ENCODE peak calls at places on chromosomes 4 and X, in nine cellular contexts. One of them, this sample, is unnamed.

GRCh38 chr4:6250235-6250983 is 19.2 kb upstream of the WFS1 start:
- DNase-seq in left cardiac atrium: no peak
- DNase-seq in dermis microvascular lymphatic vessel endothelial cell: peak; percentile 66
- DNase-seq in astrocyte of the cerebellum: peak; percentile 46
- DNase-seq in stimulated activated naive CD8-positive, alpha-beta T cell treated with anti-CD3 and anti-CD28 coated beads, Interleukin-15, amount 100 ng/mL, for 72 hours: peak; percentile 45
- DNase-seq in NCI-H524: peak; percentile 56
- DNase-seq in fibroblast of pulmonary artery: peak; percentile 80
- DNase-seq in T-helper 22 cell: no peak
- DNase-seq in BJ: peak; percentile 7
- DNase-seq in this sample: no peak

GRCh38 chr4:115851918-115852766 is 738.7 kb upstream of the NDST4 start:
- DNase-seq in left cardiac atrium: no peak
- DNase-seq in dermis microvascular lymphatic vessel endothelial cell: no peak
- DNase-seq in astrocyte of the cerebellum: peak; percentile 22
- DNase-seq in stimulated activated naive CD8-positive, alpha-beta T cell treated with anti-CD3 and anti-CD28 coated beads, Interleukin-15, amount 100 ng/mL, for 72 hours: peak; percentile 3
- DNase-seq in NCI-H524: no peak
- DNase-seq in fibroblast of pulmonary artery: peak; percentile 2
- DNase-seq in T-helper 22 cell: no peak
- DNase-seq in BJ: no peak
- DNase-seq in this sample: no peak

GRCh38 chrX:53421772-53422090 is 723 bp downstream of the SMC1A start:
- DNase-seq in left cardiac atrium: no peak
- DNase-seq in dermis microvascular lymphatic vessel endothelial cell: no peak
- DNase-seq in astrocyte of the cerebellum: no peak
- DNase-seq in stimulated activated naive CD8-positive, alpha-beta T cell treated with anti-CD3 and anti-CD28 coated beads, Interleukin-15, amount 100 ng/mL, for 72 hours: no peak
- DNase-seq in NCI-H524: no peak
- DNase-seq in fibroblast of pulmonary artery: no peak
- DNase-seq in T-helper 22 cell: no peak
- DNase-seq in BJ: no peak
- DNase-seq in this sample: no peak

GRCh38 chrX:49308604-49309269 is 5.3 kb downstream of the GAGE10 start:
- DNase-seq in left cardiac atrium: peak; percentile 33
- DNase-seq in dermis microvascular lymphatic vessel endothelial cell: no peak
- DNase-seq in astrocyte of the cerebellum: no peak
- DNase-seq in stimulated activated naive CD8-positive, alpha-beta T cell treated with anti-CD3 and anti-CD28 coated beads, Interleukin-15, amount 100 ng/mL, for 72 hours: no peak
- DNase-seq in NCI-H524: no peak
- DNase-seq in fibroblast of pulmonary artery: peak; percentile 44
- DNase-seq in T-helper 22 cell: no peak
- DNase-seq in BJ: no peak
- DNase-seq in this sample: peak; percentile 5

GRCh38 chr4:3670521-3671519 is 95.4 kb upstream of the ADRA2C start:
- DNase-seq in left cardiac atrium: peak; percentile 10
- DNase-seq in dermis microvascular lymphatic vessel endothelial cell: no peak
- DNase-seq in astrocyte of the cerebellum: no peak
- DNase-seq in stimulated activated naive CD8-positive, alpha-beta T cell treated with anti-CD3 and anti-CD28 coated beads, Interleukin-15, amount 100 ng/mL, for 72 hours: no peak
- DNase-seq in NCI-H524: no peak
- DNase-seq in fibroblast of pulmonary artery: no peak
- DNase-seq in T-helper 22 cell: no peak
- DNase-seq in BJ: no peak
- DNase-seq in this sample: no peak

GRCh38 chr4:53313510-53313909 is 52.4 kb downstream of the SCFD2 start:
- DNase-seq in left cardiac atrium: no peak
- DNase-seq in dermis microvascular lymphatic vessel endothelial cell: peak; percentile 34
- DNase-seq in astrocyte of the cerebellum: no peak
- DNase-seq in stimulated activated naive CD8-positive, alpha-beta T cell treated with anti-CD3 and anti-CD28 coated beads, Interleukin-15, amount 100 ng/mL, for 72 hours: no peak
- DNase-seq in NCI-H524: no peak
- DNase-seq in fibroblast of pulmonary artery: peak; percentile 65
- DNase-seq in T-helper 22 cell: no peak
- DNase-seq in BJ: no peak
- DNase-seq in this sample: no peak

GRCh38 chr4:168893807-168894206 is 116.2 kb downstream of the CBR4 start:
- DNase-seq in left cardiac atrium: no peak
- DNase-seq in dermis microvascular lymphatic vessel endothelial cell: no peak
- DNase-seq in astrocyte of the cerebellum: no peak
- DNase-seq in stimulated activated naive CD8-positive, alpha-beta T cell treated with anti-CD3 and anti-CD28 coated beads, Interleukin-15, amount 100 ng/mL, for 72 hours: no peak
- DNase-seq in NCI-H524: no peak
- DNase-seq in fibroblast of pulmonary artery: no peak
- DNase-seq in T-helper 22 cell: no peak
- DNase-seq in BJ: no peak
- DNase-seq in this sample: no peak

GRCh38 chr4:6884341-6884870 is 25.2 kb upstream of the TBC1D14 start:
- DNase-seq in left cardiac atrium: no peak
- DNase-seq in dermis microvascular lymphatic vessel endothelial cell: peak; percentile 17
- DNase-seq in astrocyte of the cerebellum: no peak
- DNase-seq in stimulated activated naive CD8-positive, alpha-beta T cell treated with anti-CD3 and anti-CD28 coated beads, Interleukin-15, amount 100 ng/mL, for 72 hours: no peak
- DNase-seq in NCI-H524: no peak
- DNase-seq in fibroblast of pulmonary artery: no peak
- DNase-seq in T-helper 22 cell: no peak
- DNase-seq in BJ: no peak
- DNase-seq in this sample: no peak

GRCh38 chr4:6749340-6750171 is 33.0 kb upstream of the KIAA0232 start:
- DNase-seq in left cardiac atrium: peak; percentile 83
- DNase-seq in dermis microvascular lymphatic vessel endothelial cell: peak; percentile 62
- DNase-seq in astrocyte of the cerebellum: no peak
- DNase-seq in stimulated activated naive CD8-positive, alpha-beta T cell treated with anti-CD3 and anti-CD28 coated beads, Interleukin-15, amount 100 ng/mL, for 72 hours: no peak
- DNase-seq in NCI-H524: no peak
- DNase-seq in fibroblast of pulmonary artery: peak; percentile 34
- DNase-seq in T-helper 22 cell: no peak
- DNase-seq in BJ: no peak
- DNase-seq in this sample: no peak

GRCh38 chrX:147079457-147079856 is 264.9 kb upstream of the CXorf51A start:
- DNase-seq in left cardiac atrium: no peak
- DNase-seq in dermis microvascular lymphatic vessel endothelial cell: no peak
- DNase-seq in astrocyte of the cerebellum: no peak
- DNase-seq in stimulated activated naive CD8-positive, alpha-beta T cell treated with anti-CD3 and anti-CD28 coated beads, Interleukin-15, amount 100 ng/mL, for 72 hours: no peak
- DNase-seq in NCI-H524: no peak
- DNase-seq in fibroblast of pulmonary artery: no peak
- DNase-seq in T-helper 22 cell: no peak
- DNase-seq in BJ: no peak
- DNase-seq in this sample: no peak

GRCh38 chr4:153997506-153997905 is 208.6 kb upstream of the SFRP2 start:
- DNase-seq in left cardiac atrium: no peak
- DNase-seq in dermis microvascular lymphatic vessel endothelial cell: no peak
- DNase-seq in astrocyte of the cerebellum: no peak
- DNase-seq in stimulated activated naive CD8-positive, alpha-beta T cell treated with anti-CD3 and anti-CD28 coated beads, Interleukin-15, amount 100 ng/mL, for 72 hours: no peak
- DNase-seq in NCI-H524: no peak
- DNase-seq in fibroblast of pulmonary artery: no peak
- DNase-seq in T-helper 22 cell: no peak
- DNase-seq in BJ: no peak
- DNase-seq in this sample: no peak

GRCh38 chr4:129972257-129972656 is 876.3 kb downstream of the C4orf33 start:
- DNase-seq in left cardiac atrium: no peak
- DNase-seq in dermis microvascular lymphatic vessel endothelial cell: no peak
- DNase-seq in astrocyte of the cerebellum: no peak
- DNase-seq in stimulated activated naive CD8-positive, alpha-beta T cell treated with anti-CD3 and anti-CD28 coated beads, Interleukin-15, amount 100 ng/mL, for 72 hours: no peak
- DNase-seq in NCI-H524: no peak
- DNase-seq in fibroblast of pulmonary artery: no peak
- DNase-seq in T-helper 22 cell: no peak
- DNase-seq in BJ: no peak
- DNase-seq in this sample: no peak

GRCh38 chr4:5712517-5712916 is 1.5 kb downstream of the EVC start:
- DNase-seq in left cardiac atrium: no peak
- DNase-seq in dermis microvascular lymphatic vessel endothelial cell: no peak
- DNase-seq in astrocyte of the cerebellum: peak; percentile 41
- DNase-seq in stimulated activated naive CD8-positive, alpha-beta T cell treated with anti-CD3 and anti-CD28 coated beads, Interleukin-15, amount 100 ng/mL, for 72 hours: no peak
- DNase-seq in NCI-H524: no peak
- DNase-seq in fibroblast of pulmonary artery: peak; percentile 51
- DNase-seq in T-helper 22 cell: no peak
- DNase-seq in BJ: no peak
- DNase-seq in this sample: no peak

GRCh38 chrX:40878821-40879571 is 143.7 kb upstream of the MED14 start:
- DNase-seq in left cardiac atrium: no peak
- DNase-seq in dermis microvascular lymphatic vessel endothelial cell: no peak
- DNase-seq in astrocyte of the cerebellum: no peak
- DNase-seq in stimulated activated naive CD8-positive, alpha-beta T cell treated with anti-CD3 and anti-CD28 coated beads, Interleukin-15, amount 100 ng/mL, for 72 hours: no peak
- DNase-seq in NCI-H524: no peak
- DNase-seq in fibroblast of pulmonary artery: no peak
- DNase-seq in T-helper 22 cell: no peak
- DNase-seq in BJ: no peak
- DNase-seq in this sample: no peak

GRCh38 chr4:105474110-105474518 is 252 bp upstream of the PPA2 start:
- DNase-seq in left cardiac atrium: peak; percentile 90
- DNase-seq in dermis microvascular lymphatic vessel endothelial cell: no peak
- DNase-seq in astrocyte of the cerebellum: peak; percentile 62
- DNase-seq in stimulated activated naive CD8-positive, alpha-beta T cell treated with anti-CD3 and anti-CD28 coated beads, Interleukin-15, amount 100 ng/mL, for 72 hours: no peak
- DNase-seq in NCI-H524: no peak
- DNase-seq in fibroblast of pulmonary artery: peak; percentile 88
- DNase-seq in T-helper 22 cell: no peak
- DNase-seq in BJ: no peak
- DNase-seq in this sample: no peak

GRCh38 chr4:164952551-164952950 is 24.9 kb downstream of the TRIM61 start:
- DNase-seq in left cardiac atrium: no peak
- DNase-seq in dermis microvascular lymphatic vessel endothelial cell: no peak
- DNase-seq in astrocyte of the cerebellum: no peak
- DNase-seq in stimulated activated naive CD8-positive, alpha-beta T cell treated with anti-CD3 and anti-CD28 coated beads, Interleukin-15, amount 100 ng/mL, for 72 hours: no peak
- DNase-seq in NCI-H524: no peak
- DNase-seq in fibroblast of pulmonary artery: no peak
- DNase-seq in T-helper 22 cell: no peak
- DNase-seq in BJ: no peak
- DNase-seq in this sample: no peak

GRCh38 chr4:128244379-128244778 is 43.2 kb downstream of the PGRMC2 start:
- DNase-seq in left cardiac atrium: no peak
- DNase-seq in dermis microvascular lymphatic vessel endothelial cell: no peak
- DNase-seq in astrocyte of the cerebellum: no peak
- DNase-seq in stimulated activated naive CD8-positive, alpha-beta T cell treated with anti-CD3 and anti-CD28 coated beads, Interleukin-15, amount 100 ng/mL, for 72 hours: no peak
- DNase-seq in NCI-H524: no peak
- DNase-seq in fibroblast of pulmonary artery: no peak
- DNase-seq in T-helper 22 cell: no peak
- DNase-seq in BJ: no peak
- DNase-seq in this sample: no peak

GRCh38 chrX:15146515-15146914 is 123.4 kb downstream of the ASB9 start:
- DNase-seq in left cardiac atrium: no peak
- DNase-seq in dermis microvascular lymphatic vessel endothelial cell: peak; percentile 21
- DNase-seq in astrocyte of the cerebellum: no peak
- DNase-seq in stimulated activated naive CD8-positive, alpha-beta T cell treated with anti-CD3 and anti-CD28 coated beads, Interleukin-15, amount 100 ng/mL, for 72 hours: no peak
- DNase-seq in NCI-H524: peak; percentile 14
- DNase-seq in fibroblast of pulmonary artery: peak; percentile 3
- DNase-seq in T-helper 22 cell: no peak
- DNase-seq in BJ: no peak
- DNase-seq in this sample: no peak

GRCh38 chrX:138748480-138748879 is 37.0 kb upstream of the FGF13 start:
- DNase-seq in left cardiac atrium: no peak
- DNase-seq in dermis microvascular lymphatic vessel endothelial cell: peak; percentile 15
- DNase-seq in astrocyte of the cerebellum: peak; percentile 11
- DNase-seq in stimulated activated naive CD8-positive, alpha-beta T cell treated with anti-CD3 and anti-CD28 coated beads, Interleukin-15, amount 100 ng/mL, for 72 hours: no peak
- DNase-seq in NCI-H524: peak; percentile 2
- DNase-seq in fibroblast of pulmonary artery: peak; percentile 3
- DNase-seq in T-helper 22 cell: no peak
- DNase-seq in BJ: no peak
- DNase-seq in this sample: no peak

GRCh38 chrX:25524150-25524549 is 508.4 kb upstream of the ARX start:
- DNase-seq in left cardiac atrium: no peak
- DNase-seq in dermis microvascular lymphatic vessel endothelial cell: peak; percentile 79
- DNase-seq in astrocyte of the cerebellum: no peak
- DNase-seq in stimulated activated naive CD8-positive, alpha-beta T cell treated with anti-CD3 and anti-CD28 coated beads, Interleukin-15, amount 100 ng/mL, for 72 hours: no peak
- DNase-seq in NCI-H524: no peak
- DNase-seq in fibroblast of pulmonary artery: peak; percentile 77
- DNase-seq in T-helper 22 cell: no peak
- DNase-seq in BJ: no peak
- DNase-seq in this sample: no peak

GRCh38 chrX:9378980-9379696 is 85.7 kb upstream of the TBL1X start:
- DNase-seq in left cardiac atrium: no peak
- DNase-seq in dermis microvascular lymphatic vessel endothelial cell: no peak
- DNase-seq in astrocyte of the cerebellum: no peak
- DNase-seq in stimulated activated naive CD8-positive, alpha-beta T cell treated with anti-CD3 and anti-CD28 coated beads, Interleukin-15, amount 100 ng/mL, for 72 hours: no peak
- DNase-seq in NCI-H524: no peak
- DNase-seq in fibroblast of pulmonary artery: peak; percentile 62
- DNase-seq in T-helper 22 cell: no peak
- DNase-seq in BJ: no peak
- DNase-seq in this sample: no peak

GRCh38 chrX:10356979-10357378 is 200.2 kb downstream of the CLCN4 start:
- DNase-seq in left cardiac atrium: no peak
- DNase-seq in dermis microvascular lymphatic vessel endothelial cell: no peak
- DNase-seq in astrocyte of the cerebellum: peak; percentile 28
- DNase-seq in stimulated activated naive CD8-positive, alpha-beta T cell treated with anti-CD3 and anti-CD28 coated beads, Interleukin-15, amount 100 ng/mL, for 72 hours: no peak
- DNase-seq in NCI-H524: no peak
- DNase-seq in fibroblast of pulmonary artery: no peak
- DNase-seq in T-helper 22 cell: no peak
- DNase-seq in BJ: no peak
- DNase-seq in this sample: no peak

GRCh38 chr4:7021930-7022658 is 21.1 kb upstream of the TADA2B start:
- DNase-seq in left cardiac atrium: no peak
- DNase-seq in dermis microvascular lymphatic vessel endothelial cell: no peak
- DNase-seq in astrocyte of the cerebellum: peak; percentile 8
- DNase-seq in stimulated activated naive CD8-positive, alpha-beta T cell treated with anti-CD3 and anti-CD28 coated beads, Interleukin-15, amount 100 ng/mL, for 72 hours: no peak
- DNase-seq in NCI-H524: no peak
- DNase-seq in fibroblast of pulmonary artery: peak; percentile 79
- DNase-seq in T-helper 22 cell: no peak
- DNase-seq in BJ: peak; percentile 94
- DNase-seq in this sample: no peak

GRCh38 chr4:42302348-42302747 is 94.9 kb upstream of the SHISA3 start:
- DNase-seq in left cardiac atrium: no peak
- DNase-seq in dermis microvascular lymphatic vessel endothelial cell: peak; percentile 17
- DNase-seq in astrocyte of the cerebellum: no peak
- DNase-seq in stimulated activated naive CD8-positive, alpha-beta T cell treated with anti-CD3 and anti-CD28 coated beads, Interleukin-15, amount 100 ng/mL, for 72 hours: no peak
- DNase-seq in NCI-H524: no peak
- DNase-seq in fibroblast of pulmonary artery: peak; percentile 41
- DNase-seq in T-helper 22 cell: no peak
- DNase-seq in BJ: no peak
- DNase-seq in this sample: no peak

GRCh38 chr4:7285244-7286122 is 93.1 kb downstream of the SORCS2 start:
- DNase-seq in left cardiac atrium: no peak
- DNase-seq in dermis microvascular lymphatic vessel endothelial cell: no peak
- DNase-seq in astrocyte of the cerebellum: no peak
- DNase-seq in stimulated activated naive CD8-positive, alpha-beta T cell treated with anti-CD3 and anti-CD28 coated beads, Interleukin-15, amount 100 ng/mL, for 72 hours: no peak
- DNase-seq in NCI-H524: peak; percentile 72
- DNase-seq in fibroblast of pulmonary artery: no peak
- DNase-seq in T-helper 22 cell: no peak
- DNase-seq in BJ: no peak
- DNase-seq in this sample: no peak